ENCODE peak calls at places on chromosomes 12 and 14, in five cellular contexts. O, W, C, Z and Q are unnamed samples.

GRCh38 chr14:100708349-100709217 is 18.1 kb upstream of the DLK1 start:
- DNase-seq in O (no peak), W (peak; percentile 84), Z (peak; percentile 88), C (no peak), Q (no peak)

GRCh38 chr14:101153691-101154090 is 250.2 kb upstream of the RTL1 start:
- DNase-seq in O (no peak), Z (no peak), W (peak; percentile 51), C (no peak), Q (no peak)

GRCh38 chr12:71636704-71637115 is 26.9 kb downstream of the ZFC3H1 start:
- DNase-seq in O (peak; percentile 57), W (peak; percentile 84), C (no peak), Z (no peak), Q (no peak)

GRCh38 chr12:5154091-5154490 is 110.4 kb downstream of the KCNA5 start:
- DNase-seq in C (no peak), Z (no peak), O (no peak), W (no peak), Q (no peak)

GRCh38 chr12:14836336-14837210 is 6.8 kb downstream of the ART4 start:
- DNase-seq in O (no peak), C (no peak), W (peak; percentile 79), Z (no peak), Q (no peak)

GRCh38 chr14:100033347-100034052 is 31.7 kb upstream of the EVL start:
- DNase-seq in W (peak; percentile 24), C (no peak), Z (no peak), O (no peak), Q (no peak)

GRCh38 chr14:66662374-66662773 is 154.4 kb downstream of the GPHN start:
- DNase-seq in O (no peak), Z (peak; percentile 28), W (peak; percentile 55), C (no peak), Q (no peak)

GRCh38 chr12:57234571-57235011 is 5.1 kb downstream of the SHMT2 start:
- DNase-seq in Z (no peak), C (no peak), W (no peak), O (peak; percentile 62), Q (no peak)

GRCh38 chr14:86363576-86363975 is 833.6 kb downstream of the FLRT2 start:
- DNase-seq in C (no peak), Z (no peak), W (no peak), O (no peak), Q (no peak)

GRCh38 chr12:78118036-78118435 is 287.3 kb downstream of the NAV3 start:
- DNase-seq in C (no peak), W (no peak), Z (no peak), O (no peak), Q (no peak)

GRCh38 chr12:124279846-124280360 is 15.0 kb upstream of the RFLNA start:
- DNase-seq in Z (no peak), O (no peak), C (no peak), W (no peak), Q (no peak)

GRCh38 chr14:105913221-105913620 is 386.8 kb downstream of the TMEM121 start:
- DNase-seq in W (no peak), Z (no peak), C (no peak), O (no peak), Q (no peak)

GRCh38 chr12:94261119-94261518 is 112.7 kb downstream of the PLXNC1 start:
- DNase-seq in O (no peak), W (no peak), Z (no peak), C (no peak), Q (no peak)

GRCh38 chr12:130131025-130131424 is 31.2 kb upstream of the FZD10 start:
- DNase-seq in C (no peak), W (no peak), O (no peak), Z (no peak), Q (no peak)

GRCh38 chr14:78997811-78998210 is 827.6 kb downstream of the NRXN3 start:
- DNase-seq in Z (peak; percentile 32), O (no peak), C (no peak), W (no peak), Q (no peak)

GRCh38 chr12:100668939-100669536 is 95.6 kb downstream of the GAS2L3 start:
- DNase-seq in W (peak; percentile 87), O (peak; percentile 2), Z (peak; percentile 90), C (no peak), Q (no peak)

GRCh38 chr12:3030821-3031415 is 46.3 kb upstream of the TSPAN9 start:
- DNase-seq in C (no peak), O (no peak), W (no peak), Z (no peak), Q (no peak)

GRCh38 chr14:21264025-21264801 is 5.0 kb downstream of the HNRNPC start:
- DNase-seq in O (peak; percentile 49), Z (no peak), W (peak; percentile 77), C (no peak), Q (no peak)

GRCh38 chr14:101497910-101498860 is 63.1 kb upstream of the DIO3 start:
- DNase-seq in Z (peak; percentile 44), W (no peak), O (no peak), C (peak; percentile 53), Q (no peak)

GRCh38 chr12:130563322-130563721 is 152.8 kb downstream of the RIMBP2 start:
- DNase-seq in C (no peak), O (no peak), W (no peak), Z (no peak), Q (no peak)

GRCh38 chr14:62654641-62655040 is 390.6 kb downstream of the KCNH5 start:
- DNase-seq in Z (no peak), W (no peak), C (no peak), O (no peak), Q (no peak)

GRCh38 chr12:39417916-39418315 is 25.0 kb downstream of the KIF21A start:
- DNase-seq in C (no peak), W (no peak), O (no peak), Z (no peak), Q (no peak)

GRCh38 chr12:94909609-94910008 is 93.9 kb downstream of the NDUFA12 start:
- DNase-seq in C (no peak), Z (no peak), W (no peak), O (no peak), Q (no peak)

GRCh38 chr12:118136559-118137003 is 657 bp downstream of the PEBP1 start:
- DNase-seq in Z (peak; percentile 57), W (peak; percentile 54), O (peak; percentile 29), C (peak; percentile 72), Q (no peak)

GRCh38 chr14:69105326-69105725 is 47.6 kb downstream of the DCAF5 start:
- DNase-seq in C (no peak), Z (no peak), O (no peak), W (peak; percentile 57), Q (no peak)

GRCh38 chr12:76927170-76927784 is 48.5 kb upstream of the CSRP2 start:
- DNase-seq in Z (peak; percentile 29), C (no peak), W (peak; percentile 70), O (no peak), Q (no peak)

GRCh38 chr12:90519285-90519684 is 435.7 kb downstream of the CCER1 start:
- DNase-seq in Z (no peak), W (no peak), C (no peak), O (no peak), Q (no peak)
- H3K27ac ChIP-seq in Z (no peak overlapping the region), W (no peak overlapping the region), C (no peak overlapping the region), O (no peak overlapping the region), Q (no peak overlapping the region)

GRCh38 chr12:26122681-26123481 is 2.0 kb downstream of the BHLHE41 start:
- DNase-seq in C (peak; percentile 90), W (peak; percentile 74), O (no peak), Z (peak; percentile 84), Q (no peak)
- H3K4me3 ChIP-seq in C (peak overlapping the region; percentile 72), W (peak overlapping the region; percentile 77), O (peak overlapping the region; percentile 32), Z (peak overlapping the region; percentile 82), Q (peak overlapping the region; percentile 57)

DNA sequence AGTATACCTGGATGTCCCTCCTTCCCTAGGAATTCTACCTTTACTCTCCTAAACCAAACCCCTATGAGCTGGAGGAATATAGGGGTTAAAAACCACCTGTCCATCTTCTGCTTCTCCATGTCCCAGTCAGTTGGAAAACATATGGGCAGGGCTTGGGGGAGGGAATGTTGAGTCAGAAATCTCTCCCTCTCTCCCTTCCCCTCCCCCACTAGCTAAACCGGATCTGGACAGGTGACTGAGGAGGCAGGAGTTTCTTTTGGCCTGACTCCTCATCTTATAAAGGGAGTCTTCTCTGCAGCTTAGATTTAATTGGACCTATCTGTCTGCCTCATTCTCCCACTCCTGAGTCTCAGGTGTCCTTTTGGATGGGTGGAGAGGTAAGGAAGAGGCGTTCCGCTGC is 6.1 kb downstream of the ERBB3 start:
- DNase-seq in C (no peak), O (no peak), W (peak; percentile 90), Z (no peak), Q (no peak)
- H3K27ac ChIP-seq in C (no peak overlapping the region), O (no peak overlapping the region), W (peak overlapping the region; percentile 47), Z (no peak overlapping the region), Q (no peak overlapping the region)

GRCh38 chr14:60653709-60654161 is 4.5 kb upstream of the SIX1 start:
- DNase-seq in W (no peak), O (no peak), Z (no peak), C (no peak), Q (no peak)

GRCh38 chr14:60652674-60653387 is 3.6 kb upstream of the SIX1 start:
- DNase-seq in O (no peak), Z (no peak), W (no peak), C (no peak), Q (no peak)

GRCh38 chr14:60653388-60653690 is 4.1 kb upstream of the SIX1 start:
- DNase-seq in C (no peak), Z (no peak), O (no peak), W (no peak), Q (no peak)

GRCh38 chr14:60655114-60655897 is 6.0 kb upstream of the SIX1 start:
- DNase-seq in W (no peak), C (no peak), Z (no peak), O (no peak), Q (no peak)

GRCh38 chr14:60654303-60654925 is 5.1 kb upstream of the SIX1 start:
- DNase-seq in O (no peak), C (no peak), W (peak; percentile 37), Z (no peak), Q (no peak)
- H3K4me3 ChIP-seq in O (no peak overlapping the region), C (no peak overlapping the region), W (no peak overlapping the region), Z (no peak overlapping the region), Q (no peak overlapping the region)